ENCODE peak calls at places on chromosomes 3 and 15, in six cellular contexts. N, E, W, G, V and B are unnamed samples. For H3K4me1, the result is how much of the 10 kb centered on the place peaks cover.

GRCh38 chr3:64184621-64185020 is 40.6 kb downstream of the PRICKLE2 start:
- DNase-seq in G (no peak), E (no peak), V (no peak), N (no peak), W (no peak), B (no peak)

GRCh38 chr3:58388550-58389061 is 45.0 kb downstream of the PDHB start:
- DNase-seq in W (no peak), G (no peak), E (no peak), V (no peak), N (no peak), B (no peak)

GRCh38 chr15:63042879-63043340 is 363 bp downstream of the TPM1 start:
- DNase-seq in V (no peak), N (no peak), G (no peak), W (no peak), E (no peak), B (no peak)

GRCh38 chr3:51221959-51222358 is 163.1 kb upstream of the MANF start:
- DNase-seq in E (no peak), V (no peak), N (no peak), G (no peak), W (no peak), B (no peak)

GRCh38 chr3:182052360-182052759 is 340.6 kb downstream of the SOX2 start:
- DNase-seq in E (no peak), G (no peak), W (no peak), V (no peak), N (no peak), B (no peak)

GRCh38 chr3:12729313-12729676 is 29.8 kb downstream of the TMEM40 start:
- DNase-seq in G (no peak), N (no peak), W (no peak), E (no peak), V (no peak), B (no peak)

GRCh38 chr3:88671594-88671993 is 435.8 kb upstream of the EPHA3 start:
- DNase-seq in W (no peak), E (no peak), V (no peak), G (no peak), N (no peak), B (no peak)

GRCh38 chr3:52742418-52743041 is 28.2 kb downstream of the NEK4 start:
- DNase-seq in E (peak), V (peak), W (no peak), G (peak), N (no peak), B (no peak)

GRCh38 chr3:158775801-158776399 is 26.0 kb upstream of the MFSD1 start:
- DNase-seq in W (no peak), N (no peak), V (no peak), E (no peak), G (no peak), B (no peak)

GRCh38 chr15:77097317-77097721 is 26.4 kb upstream of the TSPAN3 start:
- DNase-seq in V (no peak), E (no peak), W (no peak), G (no peak), N (no peak), B (no peak)

GRCh38 chr15:100867476-100867875 is 12.2 kb upstream of the ALDH1A3 start:
- DNase-seq in N (peak), E (no peak), W (no peak), G (no peak), V (no peak), B (no peak)

GRCh38 chr3:155242342-155242741 is 51.1 kb downstream of the STRIT1 start:
- DNase-seq in N (no peak), W (no peak), V (no peak), G (no peak), E (no peak), B (no peak)

GRCh38 chr3:180295811-180296210 is 259.1 kb upstream of the PEX5L start:
- DNase-seq in N (no peak), W (no peak), G (no peak), V (no peak), E (no peak), B (no peak)

GRCh38 chr15:67132276-67132675 is 66.9 kb downstream of the SMAD3 start:
- DNase-seq in W (peak), N (no peak), E (no peak), V (no peak), G (no peak), B (no peak)

GRCh38 chr15:81275711-81276417 is 48.1 kb downstream of the STARD5 start:
- DNase-seq in W (no peak), G (no peak), E (no peak), V (no peak), N (no peak), B (no peak)

GRCh38 chr3:78734048-78734637 is 1033.7 kb downstream of the ROBO1 start:
- DNase-seq in G (no peak), V (no peak), E (no peak), W (no peak), N (no peak), B (no peak)

GRCh38 chr3:14614189-14614588 is 37.4 kb upstream of the CCDC174 start:
- DNase-seq in E (no peak), V (no peak), N (no peak), G (no peak), W (no peak), B (no peak)
- TF ChIP-seq POLR2AphosphoS5 in E (no peak), V (no peak), N (no peak), G (no peak), W (no peak), B (no peak)

GRCh38 chr3:39149498-39150169 is 3.8 kb downstream of the CSRNP1 start:
- DNase-seq in E (no peak), V (no peak), N (no peak), G (no peak), W (no peak), B (no peak)
- H3K4me1 ChIP-seq in E (half or more), V (under half), N (half or more), G (half or more), W (half or more), B (under half)

GRCh38 chr15:96345560-96346389 is 15.3 kb downstream of the NR2F2 start:
- DNase-seq in V (no peak), G (no peak), E (no peak), W (peak), N (no peak), B (no peak)
- TF ChIP-seq POLR2A in V (no peak), G (no peak), E (no peak), W (no peak), N (no peak), B (no peak)

GRCh38 chr3:32866533-32866932 is 48.7 kb downstream of the TRIM71 start:
- DNase-seq in N (no peak), G (no peak), E (no peak), V (no peak), W (no peak), B (no peak)

GRCh38 chr3:32868719-32869512 is 51.1 kb downstream of the TRIM71 start:
- DNase-seq in E (no peak), N (no peak), G (no peak), W (no peak), V (no peak), B (no peak)

GRCh38 chr3:32870373-32871091 is 52.7 kb downstream of the TRIM71 start:
- DNase-seq in G (no peak), N (no peak), W (no peak), V (no peak), E (no peak), B (no peak)

GRCh38 chr3:32867954-32868353 is 50.2 kb downstream of the TRIM71 start:
- DNase-seq in W (no peak), G (no peak), E (no peak), V (no peak), N (no peak), B (no peak)

DNA sequence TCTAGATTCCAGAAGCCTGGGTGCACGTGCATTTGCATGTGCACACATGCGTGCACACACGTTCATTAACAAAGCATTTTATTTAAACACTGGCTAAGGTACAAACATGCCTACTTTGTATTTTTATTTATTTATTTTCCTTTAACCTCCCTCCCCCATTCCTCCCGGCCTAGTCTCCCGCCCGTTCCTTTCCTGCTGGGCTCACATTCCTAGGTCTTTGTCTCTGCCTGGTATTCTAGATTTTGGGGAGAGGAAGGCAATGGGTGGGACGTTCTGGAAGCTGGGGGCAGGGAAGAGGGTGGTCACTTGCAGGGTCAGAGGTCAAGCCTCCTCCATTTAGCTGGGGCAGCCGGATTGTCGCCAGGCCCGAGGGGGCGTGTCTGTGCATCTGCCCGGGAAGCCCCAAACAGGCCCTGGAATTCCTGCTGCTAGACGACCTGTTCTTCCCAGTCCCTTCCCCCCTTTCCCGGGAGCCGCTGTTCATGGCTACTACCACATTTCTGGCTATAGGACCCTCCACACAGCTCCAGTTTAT is 51.8 kb downstream of the TRIM71 start:
- DNase-seq in N (no peak), G (no peak), W (no peak), V (no peak), E (no peak), B (no peak)
- TF ChIP-seq POLR2AphosphoS5 in N (no peak), G (no peak), W (no peak), V (no peak), E (no peak), B (no peak)

GRCh38 chr3:188059346-188059745 is 94.6 kb upstream of the LPP start:
- DNase-seq in N (no peak), W (no peak), V (no peak), E (no peak), G (no peak), B (no peak)

GRCh38 chr3:188057124-188057523 is 96.8 kb upstream of the LPP start:
- DNase-seq in W (no peak), V (no peak), E (no peak), G (no peak), N (no peak), B (no peak)

GRCh38 chr3:188061133-188061532 is 92.8 kb upstream of the LPP start:
- DNase-seq in N (peak), V (no peak), G (peak), W (no peak), E (no peak), B (no peak)

GRCh38 chr3:188060436-188060835 is 93.5 kb upstream of the LPP start:
- DNase-seq in G (no peak), E (no peak), N (no peak), V (no peak), W (no peak), B (no peak)

GRCh38 chr3:188058569-188059184 is 95.3 kb upstream of the LPP start:
- DNase-seq in E (no peak), W (no peak), G (no peak), N (no peak), V (no peak), B (no peak)
- H3K4me1 ChIP-seq in E (under half), W (under half), G (under half), N (under half), V (under half), B (under half)

DNA sequence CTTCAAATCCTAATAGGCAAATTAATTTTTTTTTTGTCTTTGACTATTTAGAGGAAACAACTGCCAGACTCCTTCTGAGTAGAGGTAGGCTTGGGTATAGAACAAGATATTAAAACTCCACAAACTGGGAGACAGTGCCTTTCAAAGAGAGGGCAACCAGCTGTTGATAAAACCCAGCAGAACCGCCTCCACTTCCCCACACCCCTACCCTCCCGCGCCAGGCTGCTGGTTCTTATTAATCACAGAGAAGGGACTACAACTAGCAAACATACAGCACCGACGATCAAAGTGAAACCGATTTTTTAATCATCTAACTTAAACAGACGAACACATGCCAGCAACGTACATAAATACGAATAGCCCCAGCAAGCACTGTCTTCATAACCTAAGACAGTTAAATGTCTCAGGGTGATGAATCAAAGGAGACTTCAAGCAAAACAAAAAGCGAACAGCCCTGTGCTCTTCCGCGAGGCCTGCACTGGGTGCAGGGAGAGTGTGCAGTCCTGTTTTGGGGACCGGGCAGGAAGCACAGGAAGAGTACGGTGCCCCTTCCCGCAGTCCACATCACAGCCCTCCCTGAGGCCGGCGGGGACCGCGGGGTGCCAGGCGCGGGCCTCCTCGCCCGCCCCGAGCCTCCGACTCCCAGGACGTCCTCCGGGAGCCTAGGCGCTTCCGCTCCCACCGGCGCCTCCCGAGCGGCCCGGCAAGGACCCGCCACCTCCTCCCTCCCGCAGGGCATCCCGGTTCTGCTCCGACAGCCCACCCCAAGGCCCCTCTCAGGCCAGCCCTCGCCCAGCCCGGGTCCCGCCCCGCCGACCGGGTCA is 75.1 kb upstream of the VGLL4 start:
- DNase-seq in W (peak), V (no peak), N (peak), E (no peak), G (peak), B (peak)
- TF ChIP-seq POLR2A in W (no peak), V (peak), N (no peak), E (no peak), G (no peak), B (no peak)